ENCODE peak calls at places on chromosomes 5 and 9, in five cellular contexts. Z, M, V, O and Q are unnamed samples.

GRCh38 chr9:133974631-133975341 is 17.3 kb downstream of the VAV2 start:
- DNase-seq in O (no peak), Z (no peak), V (no peak), M (no peak), Q (no peak)

GRCh38 chr5:73039082-73039481 is 81.3 kb upstream of the TMEM171 start:
- DNase-seq in Z (no peak), V (no peak), M (no peak), O (peak), Q (no peak)

GRCh38 chr5:56829137-56829536 is 13.8 kb downstream of the MAP3K1 start:
- DNase-seq in O (no peak), Z (no peak), M (no peak), V (no peak), Q (no peak)

GRCh38 chr9:71746753-71747115 is 21.6 kb downstream of the CEMIP2 start:
- DNase-seq in O (no peak), M (no peak), Z (no peak), V (no peak), Q (no peak)

GRCh38 chr5:18305288-18305899 is 671.1 kb downstream of the TAF11L14 start:
- DNase-seq in Z (no peak), O (peak), V (peak), M (no peak), Q (no peak)

GRCh38 chr9:5042661-5043178 is 57.6 kb downstream of the JAK2 start:
- DNase-seq in Z (no peak), O (peak), V (no peak), M (no peak), Q (no peak)

GRCh38 chr9:93278164-93278563 is 94.2 kb downstream of the WNK2 start:
- DNase-seq in O (no peak), V (no peak), Z (no peak), M (no peak), Q (no peak)

GRCh38 chr5:18754201-18754600 is 1119.9 kb downstream of the TAF11L14 start:
- DNase-seq in Z (no peak), M (no peak), O (no peak), V (no peak), Q (no peak)